ENCODE peak calls at places on chromosome 1, in four cellular contexts. One of them, this sample, is unnamed.

GRCh38 chr1:45952072-45952471 is 148.7 kb downstream of the MAST2 start:
- DNase-seq in mesendoderm: no peak
- DNase-seq in sigmoid colon: no peak
- DNase-seq in body of pancreas: no peak
- DNase-seq in this sample: no peak

GRCh38 chr1:117611894-117612481 is 6.1 kb downstream of the TENT5C start:
- DNase-seq in mesendoderm: no peak
- DNase-seq in sigmoid colon: no peak
- DNase-seq in body of pancreas: no peak
- DNase-seq in this sample: no peak

GRCh38 chr1:167750641-167751040 is 28.9 kb downstream of the MPZL1 start:
- DNase-seq in mesendoderm: no peak
- DNase-seq in sigmoid colon: no peak
- DNase-seq in body of pancreas: no peak
- DNase-seq in this sample: no peak

GRCh38 chr1:160916666-160917065 is 31.7 kb upstream of the ITLN1 start:
- DNase-seq in mesendoderm: no peak
- DNase-seq in sigmoid colon: no peak
- DNase-seq in body of pancreas: no peak
- DNase-seq in this sample: no peak

GRCh38 chr1:26690157-26690556 is 5.7 kb upstream of the ARID1A start:
- DNase-seq in mesendoderm: no peak
- DNase-seq in sigmoid colon: no peak
- DNase-seq in body of pancreas: peak; percentile 23
- DNase-seq in this sample: no peak

GRCh38 chr1:54070549-54070915 is 17.1 kb downstream of the TCEANC2 start:
- DNase-seq in mesendoderm: no peak
- DNase-seq in sigmoid colon: no peak
- DNase-seq in body of pancreas: no peak
- DNase-seq in this sample: no peak

GRCh38 chr1:201020040-201020591 is 3.4 kb downstream of the KIF21B start:
- DNase-seq in mesendoderm: peak; percentile 91
- DNase-seq in sigmoid colon: no peak
- DNase-seq in body of pancreas: no peak
- DNase-seq in this sample: peak; percentile 100

GRCh38 chr1:87154351-87154750 is 174.3 kb upstream of the LMO4 start:
- DNase-seq in mesendoderm: no peak
- DNase-seq in sigmoid colon: no peak
- DNase-seq in body of pancreas: no peak
- DNase-seq in this sample: no peak

GRCh38 chr1:25504706-25505560 is 38.5 kb upstream of the LDLRAP1 start:
- DNase-seq in mesendoderm: no peak
- DNase-seq in sigmoid colon: peak; percentile 54
- DNase-seq in body of pancreas: no peak
- DNase-seq in this sample: no peak

GRCh38 chr1:18945401-18945849 is 11.1 kb downstream of the IFFO2 start:
- DNase-seq in mesendoderm: peak; percentile 46
- DNase-seq in sigmoid colon: peak; percentile 81
- DNase-seq in body of pancreas: no peak
- DNase-seq in this sample: peak; percentile 78

GRCh38 chr1:227789042-227789880 is 26.2 kb upstream of the PRSS38 start:
- DNase-seq in mesendoderm: peak; percentile 52
- DNase-seq in sigmoid colon: no peak
- DNase-seq in body of pancreas: no peak
- DNase-seq in this sample: no peak

GRCh38 chr1:178939328-178939727 is 68.5 kb upstream of the ANGPTL1 start:
- DNase-seq in mesendoderm: no peak
- DNase-seq in sigmoid colon: no peak
- DNase-seq in body of pancreas: no peak
- DNase-seq in this sample: no peak

GRCh38 chr1:44801491-44802305 is 1.5 kb downstream of the PLK3 start:
- DNase-seq in mesendoderm: no peak
- DNase-seq in sigmoid colon: peak; percentile 70
- DNase-seq in body of pancreas: no peak
- DNase-seq in this sample: peak; percentile 60

GRCh38 chr1:242185728-242186127 is 186.8 kb upstream of the MAP1LC3C start:
- DNase-seq in mesendoderm: peak; percentile 26
- DNase-seq in sigmoid colon: no peak
- DNase-seq in body of pancreas: no peak
- DNase-seq in this sample: no peak

GRCh38 chr1:32971156-32971555 is 6.5 kb upstream of the RNF19B start:
- DNase-seq in mesendoderm: no peak
- DNase-seq in sigmoid colon: no peak
- DNase-seq in body of pancreas: no peak
- DNase-seq in this sample: no peak

GRCh38 chr1:17639703-17640340 is 100.3 kb downstream of the ARHGEF10L start:
- DNase-seq in mesendoderm: no peak
- DNase-seq in sigmoid colon: no peak
- DNase-seq in body of pancreas: no peak
- DNase-seq in this sample: no peak

GRCh38 chr1:229554886-229555621 is 3.5 kb downstream of the ABCB10 start:
- DNase-seq in mesendoderm: peak; percentile 2
- DNase-seq in sigmoid colon: no peak
- DNase-seq in body of pancreas: no peak
- DNase-seq in this sample: no peak

GRCh38 chr1:226510453-226510852 is 38.1 kb upstream of the STUM start:
- DNase-seq in mesendoderm: no peak
- DNase-seq in sigmoid colon: no peak
- DNase-seq in body of pancreas: no peak
- DNase-seq in this sample: no peak

GRCh38 chr1:226443439-226443838 is 35.5 kb upstream of the PARP1 start:
- DNase-seq in mesendoderm: no peak
- DNase-seq in sigmoid colon: no peak
- DNase-seq in body of pancreas: no peak
- DNase-seq in this sample: no peak

GRCh38 chr1:216119600-216119999 is 303.6 kb downstream of the USH2A start:
- DNase-seq in mesendoderm: peak; percentile 61
- DNase-seq in sigmoid colon: no peak
- DNase-seq in body of pancreas: no peak
- DNase-seq in this sample: peak; percentile 22

GRCh38 chr1:60963167-60963909 is 119.0 kb upstream of the NFIA start:
- DNase-seq in mesendoderm: no peak
- DNase-seq in sigmoid colon: no peak
- DNase-seq in body of pancreas: no peak
- DNase-seq in this sample: no peak

GRCh38 chr1:55579332-55579996 is 364.3 kb upstream of the USP24 start:
- DNase-seq in mesendoderm: no peak
- DNase-seq in sigmoid colon: no peak
- DNase-seq in body of pancreas: no peak
- DNase-seq in this sample: no peak

GRCh38 chr1:42925132-42925769 is 33.4 kb downstream of the SLC2A1 start:
- DNase-seq in mesendoderm: no peak
- DNase-seq in sigmoid colon: no peak
- DNase-seq in body of pancreas: no peak
- DNase-seq in this sample: no peak
- H3K27ac ChIP-seq in mesendoderm: peak overlapping the region; percentile 48
- H3K27ac ChIP-seq in sigmoid colon: peak overlapping the region; percentile 94
- H3K27ac ChIP-seq in body of pancreas: no peak overlapping the region
- H3K27ac ChIP-seq in this sample: peak overlapping the region; percentile 94

DNA sequence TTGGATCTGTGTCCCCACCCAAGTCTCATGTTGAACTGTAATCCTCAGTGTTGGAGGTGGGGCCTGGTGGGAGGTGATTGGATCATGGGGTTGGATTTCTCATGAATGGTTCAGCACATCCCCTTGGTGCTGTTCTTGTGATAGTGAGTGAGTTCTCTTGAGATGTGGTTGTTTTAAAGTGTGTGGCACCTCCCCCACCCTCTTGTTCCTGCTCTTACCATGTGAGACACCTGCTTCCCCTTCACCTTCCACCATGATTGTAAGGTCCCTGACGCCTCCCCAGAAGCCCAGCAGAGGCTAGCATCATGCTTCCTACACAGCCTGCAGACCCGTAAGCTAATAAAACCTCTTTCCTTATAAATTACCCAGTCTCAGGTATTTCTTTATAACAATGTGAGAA is 55.8 kb downstream of the SUSD4 start:
- DNase-seq in mesendoderm: no peak
- DNase-seq in sigmoid colon: no peak
- DNase-seq in body of pancreas: no peak
- DNase-seq in this sample: no peak
- H3K27me3 ChIP-seq in mesendoderm: no peaks in the 10 kb centered on the region
- H3K27me3 ChIP-seq in sigmoid colon: no peaks in the 10 kb centered on the region
- H3K27me3 ChIP-seq in body of pancreas: no peaks in the 10 kb centered on the region
- H3K27me3 ChIP-seq in this sample: no peaks in the 10 kb centered on the region

DNA sequence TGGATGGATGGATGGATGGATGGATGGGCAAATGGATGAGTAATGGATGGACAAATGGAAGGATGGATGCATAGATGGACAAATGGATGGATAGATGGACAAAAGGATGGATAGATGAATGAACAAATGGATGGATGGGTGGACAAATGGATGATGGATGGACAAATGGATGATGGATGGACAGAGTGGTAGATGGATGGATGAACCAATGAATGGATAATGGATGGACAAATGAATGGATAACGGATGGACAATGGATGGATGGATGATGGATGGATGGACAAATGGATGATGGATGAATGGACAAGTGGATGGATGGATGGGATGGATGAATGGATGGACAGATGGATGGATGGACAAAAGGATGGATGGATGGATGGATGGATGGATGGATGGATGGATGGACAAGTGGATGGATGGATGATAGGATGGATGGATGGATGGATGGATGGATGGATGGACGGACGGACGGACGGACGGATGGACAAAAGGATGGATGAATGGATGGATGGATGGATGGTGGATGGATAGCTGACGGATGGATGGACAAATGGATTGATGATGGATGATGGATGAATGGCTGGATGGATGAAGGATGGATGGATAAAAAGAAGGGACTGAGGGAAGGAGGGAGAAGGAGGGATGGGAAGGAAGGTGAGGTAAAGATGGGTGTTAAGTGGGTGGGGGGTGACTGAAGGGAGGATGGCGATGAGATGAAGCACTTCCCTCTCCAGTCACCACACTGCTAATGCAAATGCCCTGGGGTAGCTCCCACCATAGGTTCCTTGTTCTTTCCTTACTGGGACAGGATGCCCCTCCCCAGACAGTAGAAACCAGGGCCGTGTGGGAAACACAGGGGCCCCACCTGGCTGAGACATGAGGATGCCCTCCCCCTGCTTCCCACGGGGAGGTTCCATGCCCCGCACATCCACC is 29.8 kb downstream of the CHD5 start:
- DNase-seq in mesendoderm: no peak
- DNase-seq in sigmoid colon: no peak
- DNase-seq in body of pancreas: no peak
- DNase-seq in this sample: no peak
- H3K4me3 ChIP-seq in mesendoderm: no peak overlapping the region
- H3K4me3 ChIP-seq in sigmoid colon: no peak overlapping the region
- H3K4me3 ChIP-seq in body of pancreas: no peak overlapping the region
- H3K4me3 ChIP-seq in this sample: no peak overlapping the region

DNA sequence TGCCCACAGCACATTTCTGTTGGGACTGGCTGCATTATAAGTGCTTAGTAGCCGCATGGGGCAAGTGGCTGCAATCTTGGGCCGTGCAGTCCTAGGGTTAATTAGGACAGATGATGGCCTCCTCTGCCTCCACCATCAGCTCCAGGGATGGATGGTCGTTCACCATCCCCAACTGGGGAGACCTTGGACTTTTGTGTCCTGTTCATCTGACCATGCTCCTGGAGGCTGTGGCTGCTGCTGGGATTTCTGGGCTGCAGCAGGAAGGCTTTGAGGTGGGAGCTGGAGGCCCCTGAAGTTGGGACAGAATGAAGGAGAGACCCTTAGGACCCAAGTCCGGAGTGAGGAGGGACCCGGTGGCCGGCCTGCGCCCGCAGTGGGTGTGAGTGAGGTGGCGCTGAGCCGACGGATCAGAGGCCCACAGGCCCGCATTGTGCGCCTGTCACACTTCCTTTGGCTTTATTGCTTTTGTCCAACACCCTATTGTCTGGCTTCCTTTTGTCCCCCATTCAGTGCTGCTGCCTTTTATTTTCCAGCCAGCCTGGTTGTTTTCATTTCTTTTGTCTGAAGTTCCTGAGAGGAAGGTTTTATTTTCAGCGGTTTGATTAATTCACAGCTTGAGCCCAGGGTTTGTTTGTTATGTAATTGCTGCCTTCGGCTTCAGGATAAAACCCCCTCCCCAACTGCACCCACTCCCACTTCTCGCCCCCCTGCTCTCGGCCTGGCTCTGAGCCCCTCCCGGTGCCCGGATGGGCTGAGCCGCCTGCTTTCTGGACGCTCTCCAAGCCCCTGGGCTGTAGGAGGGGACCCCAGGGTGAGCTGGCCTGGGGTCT is 35.6 kb downstream of the SOX13 start:
- DNase-seq in mesendoderm: peak; percentile 42
- DNase-seq in sigmoid colon: no peak
- DNase-seq in body of pancreas: no peak
- DNase-seq in this sample: no peak
- H3K27ac ChIP-seq in mesendoderm: no peak overlapping the region
- H3K27ac ChIP-seq in sigmoid colon: peak overlapping the region; percentile 21
- H3K27ac ChIP-seq in body of pancreas: no peak overlapping the region
- H3K27ac ChIP-seq in this sample: no peak overlapping the region

GRCh38 chr1:162159515-162159914 is 90.0 kb downstream of the NOS1AP start:
- DNase-seq in mesendoderm: no peak
- DNase-seq in sigmoid colon: no peak
- DNase-seq in body of pancreas: peak; percentile 50
- DNase-seq in this sample: peak; percentile 65
- H3K27me3 ChIP-seq in mesendoderm: no peaks in the 10 kb centered on the region
- H3K27me3 ChIP-seq in sigmoid colon: no peaks in the 10 kb centered on the region
- H3K27me3 ChIP-seq in body of pancreas: no peaks in the 10 kb centered on the region
- H3K27me3 ChIP-seq in this sample: no peaks in the 10 kb centered on the region

GRCh38 chr1:205444300-205444930 is 11.4 kb downstream of the BLACAT1 start:
- DNase-seq in mesendoderm: no peak
- DNase-seq in sigmoid colon: no peak
- DNase-seq in body of pancreas: no peak
- DNase-seq in this sample: no peak
- H3K4me3 ChIP-seq in mesendoderm: no peak overlapping the region
- H3K4me3 ChIP-seq in sigmoid colon: peak overlapping the region; percentile 35
- H3K4me3 ChIP-seq in body of pancreas: no peak overlapping the region
- H3K4me3 ChIP-seq in this sample: no peak overlapping the region

DNA sequence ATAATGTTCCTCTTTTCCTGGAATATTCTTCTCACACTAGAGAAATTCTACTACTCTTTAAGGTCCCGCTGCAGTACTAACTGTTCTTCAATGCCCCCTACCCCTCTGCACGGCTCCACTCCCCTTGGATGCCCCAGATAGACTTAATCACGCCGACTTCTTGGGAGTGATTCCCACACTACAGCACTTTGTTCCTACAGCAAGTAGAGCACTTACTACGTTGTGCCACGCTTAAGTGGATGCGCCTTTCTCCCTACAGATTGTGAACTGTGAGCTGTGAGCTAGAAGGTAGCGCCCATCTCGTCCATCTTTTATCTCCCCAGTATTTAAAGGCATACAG is 2.2 kb downstream of the ZNF436 start:
- DNase-seq in mesendoderm: no peak
- DNase-seq in sigmoid colon: no peak
- DNase-seq in body of pancreas: no peak
- DNase-seq in this sample: no peak
- H3K27ac ChIP-seq in mesendoderm: peak overlapping the region; percentile 67
- H3K27ac ChIP-seq in sigmoid colon: peak overlapping the region; percentile 97
- H3K27ac ChIP-seq in body of pancreas: peak overlapping the region; percentile 97
- H3K27ac ChIP-seq in this sample: peak overlapping the region; percentile 96

This sample was measured in WERI-Rb-1.